ENCODE peak calls at places on chromosome 18, in four cellular contexts. One of them, this sample, is unnamed.

GRCh38 chr18:22983175-22983574 is 50.0 kb downstream of the RBBP8 start:
- DNase-seq in HepG2: peak; percentile 30
- DNase-seq in sigmoid colon: no peak
- DNase-seq in transverse colon: no peak
- DNase-seq in this sample: peak; percentile 63

GRCh38 chr18:26405190-26405781 is 143.1 kb downstream of the KCTD1 start:
- DNase-seq in HepG2: peak; percentile 30
- DNase-seq in sigmoid colon: no peak
- DNase-seq in transverse colon: peak; percentile 15
- DNase-seq in this sample: peak; percentile 12

GRCh38 chr18:23126352-23127056 is 8.8 kb upstream of the CABLES1 start:
- DNase-seq in HepG2: no peak
- DNase-seq in sigmoid colon: no peak
- DNase-seq in transverse colon: peak; percentile 49
- DNase-seq in this sample: no peak

GRCh38 chr18:44700652-44701051 is 20.0 kb downstream of the SETBP1 start:
- DNase-seq in HepG2: no peak
- DNase-seq in sigmoid colon: peak; percentile 86
- DNase-seq in transverse colon: peak; percentile 34
- DNase-seq in this sample: no peak

GRCh38 chr18:13381907-13382682 is 163.5 kb downstream of the LDLRAD4 start:
- DNase-seq in HepG2: no peak
- DNase-seq in sigmoid colon: peak; percentile 88
- DNase-seq in transverse colon: peak; percentile 66
- DNase-seq in this sample: no peak

GRCh38 chr18:28805491-28805890 is 628.6 kb upstream of the CDH2 start:
- DNase-seq in HepG2: no peak
- DNase-seq in sigmoid colon: no peak
- DNase-seq in transverse colon: no peak
- DNase-seq in this sample: no peak

GRCh38 chr18:59505311-59505710 is 146.2 kb upstream of the LMAN1 start:
- DNase-seq in HepG2: no peak
- DNase-seq in sigmoid colon: no peak
- DNase-seq in transverse colon: no peak
- DNase-seq in this sample: no peak

GRCh38 chr18:28469946-28470345 is 293.0 kb upstream of the CDH2 start:
- DNase-seq in HepG2: no peak
- DNase-seq in sigmoid colon: no peak
- DNase-seq in transverse colon: no peak
- DNase-seq in this sample: no peak

GRCh38 chr18:76679259-76679658 is 143.1 kb upstream of the ZNF236 start:
- DNase-seq in HepG2: peak; percentile 11
- DNase-seq in sigmoid colon: no peak
- DNase-seq in transverse colon: no peak
- DNase-seq in this sample: no peak

GRCh38 chr18:2570772-2571199 is 519 bp downstream of the METTL4 start:
- DNase-seq in HepG2: peak; percentile 60
- DNase-seq in sigmoid colon: peak; percentile 82
- DNase-seq in transverse colon: peak; percentile 75
- DNase-seq in this sample: peak; percentile 91

GRCh38 chr18:58491113-58491696 is 137.7 kb downstream of the ALPK2 start:
- DNase-seq in HepG2: no peak
- DNase-seq in sigmoid colon: peak; percentile 45
- DNase-seq in transverse colon: peak; percentile 27
- DNase-seq in this sample: no peak

GRCh38 chr18:13797157-13797611 is 26.8 kb upstream of the MC5R start:
- DNase-seq in HepG2: peak; percentile 7
- DNase-seq in sigmoid colon: no peak
- DNase-seq in transverse colon: no peak
- DNase-seq in this sample: no peak

GRCh38 chr18:12838178-12838634 is 45.8 kb downstream of the PTPN2 start:
- DNase-seq in HepG2: peak; percentile 90
- DNase-seq in sigmoid colon: peak; percentile 70
- DNase-seq in transverse colon: peak; percentile 81
- DNase-seq in this sample: peak; percentile 14

GRCh38 chr18:28002841-28003240 is 174.1 kb downstream of the CDH2 start:
- DNase-seq in HepG2: no peak
- DNase-seq in sigmoid colon: no peak
- DNase-seq in transverse colon: no peak
- DNase-seq in this sample: no peak

GRCh38 chr18:8045890-8046289 is 478.8 kb downstream of the PTPRM start:
- DNase-seq in HepG2: no peak
- DNase-seq in sigmoid colon: no peak
- DNase-seq in transverse colon: no peak
- DNase-seq in this sample: no peak

GRCh38 chr18:58590231-58590630 is 38.7 kb downstream of the ALPK2 start:
- DNase-seq in HepG2: peak; percentile 77
- DNase-seq in sigmoid colon: peak; percentile 81
- DNase-seq in transverse colon: no peak
- DNase-seq in this sample: no peak

GRCh38 chr18:49846718-49847470 is 33.6 kb upstream of the ACAA2 start:
- DNase-seq in HepG2: no peak
- DNase-seq in sigmoid colon: no peak
- DNase-seq in transverse colon: no peak
- DNase-seq in this sample: no peak

DNA sequence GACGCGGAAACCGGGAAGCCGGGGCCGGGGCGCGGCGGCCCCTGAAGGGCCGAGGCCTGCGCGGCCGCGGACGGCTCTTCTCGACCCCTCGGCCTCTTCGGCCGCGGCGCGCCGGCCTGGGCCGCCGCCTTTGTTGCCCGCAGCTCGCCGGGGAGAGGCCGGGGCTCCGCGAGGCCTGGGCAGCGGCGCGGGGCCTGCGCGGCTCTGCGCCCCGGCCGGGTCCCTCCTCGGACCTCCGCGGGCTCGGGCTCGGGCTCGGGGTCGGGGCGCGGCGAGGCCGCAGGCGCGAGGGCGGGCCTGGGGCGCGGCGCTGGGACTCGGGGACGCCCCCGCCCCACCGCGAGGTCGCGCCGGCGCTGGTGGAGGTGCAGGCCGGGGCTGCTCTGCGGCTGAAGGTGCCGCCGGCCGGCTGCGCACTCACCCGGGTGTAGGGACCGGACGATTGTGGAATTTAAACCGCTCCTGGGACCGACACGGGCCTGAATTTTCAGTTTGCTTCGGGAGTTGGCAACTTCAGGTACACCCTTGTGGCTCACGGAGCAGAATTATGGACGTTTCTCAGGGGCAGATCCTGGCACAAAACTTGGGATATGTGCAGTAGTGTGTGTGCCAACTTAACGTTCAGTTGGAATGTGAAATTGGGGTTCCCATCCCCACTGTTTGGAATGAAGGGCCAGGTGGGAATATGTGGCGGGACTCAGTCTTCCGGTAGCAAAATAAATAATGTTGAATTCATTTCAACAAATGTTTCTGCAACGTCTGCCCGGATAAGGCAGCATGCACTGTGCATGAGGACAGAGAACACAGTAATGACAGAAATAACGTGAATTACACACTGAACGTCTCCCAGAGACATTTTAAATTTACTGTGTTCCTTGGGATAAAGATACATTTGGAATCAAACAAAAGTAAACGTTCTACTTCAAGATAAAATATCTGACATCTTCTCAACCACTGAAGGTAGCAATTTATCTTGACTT is 796 bp downstream of the SOCS6 start:
- DNase-seq in HepG2: no peak
- DNase-seq in sigmoid colon: no peak
- DNase-seq in transverse colon: peak; percentile 49
- DNase-seq in this sample: peak; percentile 72
- TF ChIP-seq POLR2A in HepG2: no peak
- TF ChIP-seq POLR2A in sigmoid colon: no peak
- TF ChIP-seq POLR2A in transverse colon: peak; percentile 28
- TF ChIP-seq POLR2A in this sample: no peak

GRCh38 chr18:9069482-9070059 is 32.9 kb upstream of the NDUFV2 start:
- DNase-seq in HepG2: no peak
- DNase-seq in sigmoid colon: no peak
- DNase-seq in transverse colon: no peak
- DNase-seq in this sample: no peak
- TF ChIP-seq POLR2A in HepG2: no peak
- TF ChIP-seq POLR2A in sigmoid colon: no peak
- TF ChIP-seq POLR2A in transverse colon: no peak
- TF ChIP-seq POLR2A in this sample: no peak

GRCh38 chr18:36828630-36829361 is at the start of the genes KIAA1328 and TPGS2:
- DNase-seq in HepG2: peak; percentile 75
- DNase-seq in sigmoid colon: peak; percentile 90
- DNase-seq in transverse colon: peak; percentile 87
- DNase-seq in this sample: peak; percentile 96
- TF ChIP-seq POLR2A in HepG2: peak; percentile 67
- TF ChIP-seq POLR2A in sigmoid colon: no peak
- TF ChIP-seq POLR2A in transverse colon: peak; percentile 64
- TF ChIP-seq POLR2A in this sample: peak; percentile 89

GRCh38 chr18:50938912-50939311 is 28.9 kb upstream of the ELAC1 start:
- DNase-seq in HepG2: no peak
- DNase-seq in sigmoid colon: no peak
- DNase-seq in transverse colon: no peak
- DNase-seq in this sample: no peak

GRCh38 chr18:50934545-50935211 is 33.2 kb upstream of the ELAC1 start:
- DNase-seq in HepG2: no peak
- DNase-seq in sigmoid colon: no peak
- DNase-seq in transverse colon: no peak
- DNase-seq in this sample: no peak

GRCh38 chr18:50933684-50934083 is 34.2 kb upstream of the ELAC1 start:
- DNase-seq in HepG2: no peak
- DNase-seq in sigmoid colon: no peak
- DNase-seq in transverse colon: no peak
- DNase-seq in this sample: peak; percentile 19

GRCh38 chr18:50937183-50937582 is 30.7 kb upstream of the ELAC1 start:
- DNase-seq in HepG2: no peak
- DNase-seq in sigmoid colon: no peak
- DNase-seq in transverse colon: no peak
- DNase-seq in this sample: no peak
- TF ChIP-seq POLR2A in HepG2: no peak
- TF ChIP-seq POLR2A in sigmoid colon: no peak
- TF ChIP-seq POLR2A in transverse colon: no peak
- TF ChIP-seq POLR2A in this sample: no peak

GRCh38 chr18:37440206-37440605 is 125.4 kb downstream of the CELF4 start:
- DNase-seq in HepG2: no peak
- DNase-seq in sigmoid colon: no peak
- DNase-seq in transverse colon: no peak
- DNase-seq in this sample: no peak
- TF ChIP-seq POLR2A in HepG2: no peak
- TF ChIP-seq POLR2A in sigmoid colon: no peak
- TF ChIP-seq POLR2A in transverse colon: no peak
- TF ChIP-seq POLR2A in this sample: no peak

GRCh38 chr18:9614401-9615279 is at the start of gene PPP4R1:
- DNase-seq in HepG2: peak; percentile 33
- DNase-seq in sigmoid colon: peak; percentile 90
- DNase-seq in transverse colon: peak; percentile 81
- DNase-seq in this sample: peak; percentile 83
- TF ChIP-seq POLR2A in HepG2: peak; percentile 61
- TF ChIP-seq POLR2A in sigmoid colon: no peak
- TF ChIP-seq POLR2A in transverse colon: no peak
- TF ChIP-seq POLR2A in this sample: peak; percentile 29

GRCh38 chr18:5895886-5896740 is 791 bp upstream of the TMEM200C start:
- DNase-seq in HepG2: no peak
- DNase-seq in sigmoid colon: peak; percentile 74
- DNase-seq in transverse colon: no peak
- DNase-seq in this sample: no peak
- TF ChIP-seq POLR2A in HepG2: no peak
- TF ChIP-seq POLR2A in sigmoid colon: no peak
- TF ChIP-seq POLR2A in transverse colon: no peak
- TF ChIP-seq POLR2A in this sample: no peak

DNA sequence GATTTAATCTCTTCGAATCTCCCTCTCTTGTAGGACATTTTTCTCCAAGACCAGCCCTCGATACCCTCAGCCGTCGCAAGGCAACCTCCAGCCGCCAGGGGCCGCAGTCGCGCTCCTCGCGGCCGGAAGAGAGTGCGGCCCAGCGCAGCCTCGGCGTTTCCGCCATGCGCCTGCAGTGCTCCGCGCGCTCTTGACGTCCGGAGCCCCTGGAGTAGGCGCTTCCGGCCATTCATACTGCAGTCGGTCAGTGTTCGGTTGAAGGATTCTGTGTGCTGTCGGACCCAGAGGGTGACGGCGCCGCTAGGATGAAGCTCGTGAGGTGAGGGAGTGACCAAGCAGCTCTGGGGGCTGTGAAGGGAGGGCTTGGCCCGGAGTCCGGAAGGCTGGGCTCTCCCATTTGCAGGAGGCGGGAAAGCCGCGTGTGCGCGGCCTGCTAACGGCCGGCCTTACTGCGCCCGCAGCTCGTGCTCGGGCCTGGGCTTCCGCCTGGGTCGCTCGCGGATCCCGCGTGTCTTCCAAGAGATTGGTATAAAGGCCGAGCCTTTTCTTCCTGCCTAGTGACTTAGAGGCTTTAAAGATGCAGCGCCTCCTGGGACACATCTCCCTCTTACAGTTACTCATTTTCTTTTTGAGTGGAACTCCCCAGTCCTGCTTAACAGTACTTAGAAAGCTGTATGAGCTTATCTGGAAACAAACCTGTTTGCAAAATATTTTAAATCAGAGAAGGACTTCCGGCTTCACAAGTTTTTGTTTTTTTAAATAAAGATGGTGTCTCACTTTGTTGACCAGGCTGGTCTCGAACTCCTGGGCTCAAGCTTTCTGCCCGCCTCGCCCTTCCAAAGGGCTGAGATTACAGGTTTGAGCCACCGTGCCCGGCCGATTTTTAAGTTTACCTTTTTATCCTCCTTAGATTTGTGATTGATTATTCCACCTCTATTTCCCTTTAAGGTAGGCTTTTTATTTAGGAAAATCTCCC is at the start of gene SNRPD1:
- DNase-seq in HepG2: peak; percentile 86
- DNase-seq in sigmoid colon: peak; percentile 89
- DNase-seq in transverse colon: peak; percentile 91
- DNase-seq in this sample: peak; percentile 97
- TF ChIP-seq POLR2A in HepG2: peak; percentile 89
- TF ChIP-seq POLR2A in sigmoid colon: no peak
- TF ChIP-seq POLR2A in transverse colon: peak; percentile 65
- TF ChIP-seq POLR2A in this sample: peak; percentile 94

This sample was measured in erythroblast.